ENCODE peak calls at places on chromosome 21, in nine cellular contexts. One of them, this sample, is unnamed.

GRCh38 chr21:44496900-44497550 is 41.7 kb downstream of the LRRC3 start:
- DNase-seq in brain microvascular endothelial cell: no peak
- DNase-seq in AG09319: no peak
- DNase-seq in nephron progenitor cell: no peak
- DNase-seq in transverse colon: no peak
- DNase-seq in fibroblast of lung: no peak
- DNase-seq in GM13976: no peak
- DNase-seq in thyroid gland: peak; percentile 72
- DNase-seq in type B pancreatic cell: no peak
- DNase-seq in this sample: no peak

GRCh38 chr21:38260426-38260825 is 3.6 kb downstream of the KCNJ15 start:
- DNase-seq in brain microvascular endothelial cell: no peak
- DNase-seq in AG09319: no peak
- DNase-seq in nephron progenitor cell: no peak
- DNase-seq in transverse colon: no peak
- DNase-seq in fibroblast of lung: no peak
- DNase-seq in GM13976: no peak
- DNase-seq in thyroid gland: no peak
- DNase-seq in type B pancreatic cell: no peak
- DNase-seq in this sample: no peak

GRCh38 chr21:16195476-16195875 is 465.7 kb downstream of the USP25 start:
- DNase-seq in brain microvascular endothelial cell: peak; percentile 48
- DNase-seq in AG09319: no peak
- DNase-seq in nephron progenitor cell: no peak
- DNase-seq in transverse colon: no peak
- DNase-seq in fibroblast of lung: peak; percentile 86
- DNase-seq in GM13976: no peak
- DNase-seq in thyroid gland: no peak
- DNase-seq in type B pancreatic cell: no peak
- DNase-seq in this sample: peak; percentile 85

GRCh38 chr21:44738621-44739020 is 27.2 kb upstream of the TSPEAR start:
- DNase-seq in brain microvascular endothelial cell: no peak
- DNase-seq in AG09319: no peak
- DNase-seq in nephron progenitor cell: no peak
- DNase-seq in transverse colon: no peak
- DNase-seq in fibroblast of lung: no peak
- DNase-seq in GM13976: peak; percentile 8
- DNase-seq in thyroid gland: no peak
- DNase-seq in type B pancreatic cell: peak; percentile 50
- DNase-seq in this sample: no peak

GRCh38 chr21:45973475-45974072 is 8.0 kb upstream of the COL6A1 start:
- DNase-seq in brain microvascular endothelial cell: peak; percentile 81
- DNase-seq in AG09319: peak; percentile 69
- DNase-seq in nephron progenitor cell: peak; percentile 84
- DNase-seq in transverse colon: peak; percentile 76
- DNase-seq in fibroblast of lung: peak; percentile 88
- DNase-seq in GM13976: peak; percentile 92
- DNase-seq in thyroid gland: peak; percentile 77
- DNase-seq in type B pancreatic cell: no peak
- DNase-seq in this sample: peak; percentile 89

GRCh38 chr21:46384556-46384955 is 60.6 kb downstream of the PCNT start:
- DNase-seq in brain microvascular endothelial cell: no peak
- DNase-seq in AG09319: no peak
- DNase-seq in nephron progenitor cell: no peak
- DNase-seq in transverse colon: no peak
- DNase-seq in fibroblast of lung: no peak
- DNase-seq in GM13976: no peak
- DNase-seq in thyroid gland: no peak
- DNase-seq in type B pancreatic cell: no peak
- DNase-seq in this sample: no peak

GRCh38 chr21:20258542-20258941 is 739.7 kb upstream of the NCAM2 start:
- DNase-seq in brain microvascular endothelial cell: no peak
- DNase-seq in AG09319: no peak
- DNase-seq in nephron progenitor cell: no peak
- DNase-seq in transverse colon: no peak
- DNase-seq in fibroblast of lung: no peak
- DNase-seq in GM13976: no peak
- DNase-seq in thyroid gland: no peak
- DNase-seq in type B pancreatic cell: no peak
- DNase-seq in this sample: no peak

GRCh38 chr21:32562915-32563314 is 22.4 kb downstream of the TCP10L start:
- DNase-seq in brain microvascular endothelial cell: no peak
- DNase-seq in AG09319: no peak
- DNase-seq in nephron progenitor cell: no peak
- DNase-seq in transverse colon: no peak
- DNase-seq in fibroblast of lung: peak; percentile 24
- DNase-seq in GM13976: no peak
- DNase-seq in thyroid gland: no peak
- DNase-seq in type B pancreatic cell: no peak
- DNase-seq in this sample: peak; percentile 27

GRCh38 chr21:45640888-45641479 is 2.5 kb upstream of the PCBP3 start:
- DNase-seq in brain microvascular endothelial cell: peak; percentile 61
- DNase-seq in AG09319: peak; percentile 5
- DNase-seq in nephron progenitor cell: no peak
- DNase-seq in transverse colon: peak; percentile 52
- DNase-seq in fibroblast of lung: peak; percentile 56
- DNase-seq in GM13976: peak; percentile 59
- DNase-seq in thyroid gland: no peak
- DNase-seq in type B pancreatic cell: no peak
- DNase-seq in this sample: peak; percentile 38

GRCh38 chr21:45548711-45549491 is 6.7 kb upstream of the SLC19A1 start:
- DNase-seq in brain microvascular endothelial cell: no peak
- DNase-seq in AG09319: no peak
- DNase-seq in nephron progenitor cell: no peak
- DNase-seq in transverse colon: no peak
- DNase-seq in fibroblast of lung: no peak
- DNase-seq in GM13976: no peak
- DNase-seq in thyroid gland: no peak
- DNase-seq in type B pancreatic cell: no peak
- DNase-seq in this sample: no peak

GRCh38 chr21:16496594-16496993 is 766.8 kb downstream of the USP25 start:
- DNase-seq in brain microvascular endothelial cell: no peak
- DNase-seq in AG09319: no peak
- DNase-seq in nephron progenitor cell: no peak
- DNase-seq in transverse colon: no peak
- DNase-seq in fibroblast of lung: no peak
- DNase-seq in GM13976: no peak
- DNase-seq in thyroid gland: no peak
- DNase-seq in type B pancreatic cell: no peak
- DNase-seq in this sample: no peak

GRCh38 chr21:41470054-41470453 is 37.9 kb downstream of the TMPRSS2 start:
- DNase-seq in brain microvascular endothelial cell: no peak
- DNase-seq in AG09319: no peak
- DNase-seq in nephron progenitor cell: no peak
- DNase-seq in transverse colon: no peak
- DNase-seq in fibroblast of lung: no peak
- DNase-seq in GM13976: no peak
- DNase-seq in thyroid gland: no peak
- DNase-seq in type B pancreatic cell: no peak
- DNase-seq in this sample: no peak
- TF ChIP-seq CTCF in brain microvascular endothelial cell: no peak
- TF ChIP-seq CTCF in AG09319: no peak
- TF ChIP-seq CTCF in nephron progenitor cell: no peak
- TF ChIP-seq CTCF in transverse colon: no peak
- TF ChIP-seq CTCF in fibroblast of lung: no peak
- TF ChIP-seq CTCF in GM13976: no peak
- TF ChIP-seq CTCF in thyroid gland: no peak
- TF ChIP-seq CTCF in type B pancreatic cell: no peak
- TF ChIP-seq CTCF in this sample: no peak

DNA sequence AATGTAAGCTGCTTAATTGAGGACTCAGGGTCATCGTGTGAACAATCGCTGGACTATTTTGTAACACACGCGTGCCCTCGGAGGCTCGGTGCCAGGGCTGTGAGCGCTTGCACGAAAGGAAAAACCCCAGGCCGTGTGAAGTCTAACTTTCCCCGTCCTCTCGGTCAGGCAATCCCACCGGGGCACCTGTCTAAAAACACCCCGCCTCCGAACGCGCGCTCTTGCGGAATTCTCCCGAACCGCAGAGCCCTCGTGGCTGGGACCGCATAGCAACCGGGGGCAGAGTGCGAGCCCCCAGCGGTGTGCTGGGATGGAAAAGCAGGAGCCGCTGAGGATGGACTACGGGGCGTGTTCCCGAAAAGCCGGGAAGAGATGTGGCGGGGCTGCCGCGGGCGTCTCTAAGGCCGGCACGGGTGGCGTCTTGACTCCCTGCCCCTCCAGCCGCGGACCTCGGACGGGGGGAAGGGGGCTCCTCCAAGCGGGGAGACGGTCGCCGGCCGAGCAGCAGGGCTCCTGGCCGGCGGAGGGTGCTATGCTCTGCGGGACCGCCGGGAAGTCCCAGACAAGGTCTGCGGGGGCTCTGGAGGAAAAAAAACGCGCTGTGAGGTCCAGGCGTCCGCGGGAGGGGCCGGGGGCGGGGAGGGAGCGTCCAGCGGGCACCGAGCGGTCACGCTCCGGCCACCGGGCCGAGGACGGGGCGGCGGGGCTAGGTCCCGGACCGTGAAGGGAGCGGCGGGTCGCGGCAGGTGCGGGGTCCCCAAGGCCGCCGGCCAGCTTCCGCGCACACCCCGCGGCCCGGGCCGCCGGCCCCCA is 936 bp downstream of the ZBTB21 start:
- DNase-seq in brain microvascular endothelial cell: peak; percentile 42
- DNase-seq in AG09319: peak; percentile 39
- DNase-seq in nephron progenitor cell: peak; percentile 61
- DNase-seq in transverse colon: peak; percentile 71
- DNase-seq in fibroblast of lung: peak; percentile 38
- DNase-seq in GM13976: peak; percentile 50
- DNase-seq in thyroid gland: peak; percentile 55
- DNase-seq in type B pancreatic cell: no peak
- DNase-seq in this sample: peak; percentile 63
- TF ChIP-seq CTCF in brain microvascular endothelial cell: peak; percentile 38
- TF ChIP-seq CTCF in AG09319: peak; percentile 14
- TF ChIP-seq CTCF in nephron progenitor cell: no peak
- TF ChIP-seq CTCF in transverse colon: peak; percentile 30
- TF ChIP-seq CTCF in fibroblast of lung: peak; percentile 24
- TF ChIP-seq CTCF in GM13976: peak; percentile 19
- TF ChIP-seq CTCF in thyroid gland: no peak
- TF ChIP-seq CTCF in type B pancreatic cell: peak; percentile 51
- TF ChIP-seq CTCF in this sample: peak; percentile 33

DNA sequence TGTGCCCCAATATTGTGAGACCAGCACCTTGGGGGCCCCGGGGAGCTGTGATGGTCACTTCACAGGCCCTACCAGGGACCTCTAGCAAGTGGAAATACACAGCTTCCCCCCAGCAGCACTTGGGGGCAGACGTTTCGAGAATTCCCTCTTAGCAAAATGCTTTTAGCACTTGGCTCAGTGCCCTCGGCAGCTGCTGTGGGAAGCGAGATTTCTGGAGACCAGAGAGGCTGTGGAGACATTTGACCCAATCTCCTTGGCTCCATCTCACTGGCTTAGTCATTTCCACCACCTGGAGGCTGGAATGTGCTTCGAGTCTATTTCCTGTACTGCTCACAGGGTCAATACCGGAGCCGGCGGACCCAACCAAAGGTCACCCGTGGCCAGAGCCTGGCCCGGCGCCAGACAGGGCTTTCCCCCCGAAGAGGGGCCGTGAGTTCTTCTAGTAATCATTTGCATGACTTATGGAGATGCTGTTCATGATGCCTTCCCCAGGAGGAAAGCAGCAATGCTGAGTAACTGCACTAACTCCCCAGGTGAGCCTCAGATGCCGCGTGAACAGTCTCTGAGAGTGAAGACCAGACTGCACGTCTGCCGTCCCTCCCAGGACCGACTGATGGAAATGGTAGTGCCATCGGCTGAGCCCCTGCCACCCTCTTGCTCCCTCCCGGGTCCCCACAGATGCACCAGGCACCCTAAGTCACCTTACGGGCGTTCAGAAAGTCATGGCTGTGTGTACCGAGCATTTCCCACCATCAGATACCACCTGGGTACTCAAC is 4.4 kb upstream of the C2CD2 start:
- DNase-seq in brain microvascular endothelial cell: peak; percentile 81
- DNase-seq in AG09319: peak; percentile 49
- DNase-seq in nephron progenitor cell: no peak
- DNase-seq in transverse colon: peak; percentile 61
- DNase-seq in fibroblast of lung: peak; percentile 93
- DNase-seq in GM13976: peak; percentile 20
- DNase-seq in thyroid gland: peak; percentile 65
- DNase-seq in type B pancreatic cell: no peak
- DNase-seq in this sample: peak; percentile 94
- TF ChIP-seq CTCF in brain microvascular endothelial cell: peak; percentile 62
- TF ChIP-seq CTCF in AG09319: peak; percentile 31
- TF ChIP-seq CTCF in nephron progenitor cell: no peak
- TF ChIP-seq CTCF in transverse colon: peak; percentile 22
- TF ChIP-seq CTCF in fibroblast of lung: peak; percentile 33
- TF ChIP-seq CTCF in GM13976: no peak
- TF ChIP-seq CTCF in thyroid gland: no peak
- TF ChIP-seq CTCF in type B pancreatic cell: no peak
- TF ChIP-seq CTCF in this sample: peak; percentile 46

DNA sequence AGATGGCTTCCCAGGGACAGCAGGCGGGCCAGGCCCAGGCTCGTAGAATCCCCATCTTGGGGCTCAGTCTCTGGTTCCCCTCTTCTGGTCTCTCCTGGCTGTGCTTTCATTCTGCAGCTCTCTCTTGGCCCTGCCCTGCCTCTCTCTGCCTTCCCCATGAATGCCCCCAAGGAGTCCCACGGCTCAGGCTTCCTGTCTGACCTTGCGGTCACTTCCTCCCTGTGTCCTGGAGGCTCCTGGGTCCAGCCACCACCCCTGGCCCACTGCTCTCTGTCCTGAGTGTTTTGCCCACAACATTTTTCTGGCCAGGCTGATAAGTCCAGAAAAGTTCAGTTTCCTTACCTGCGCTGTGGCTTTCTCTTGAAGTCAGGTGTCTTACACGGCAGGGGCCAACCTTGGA is 29.1 kb downstream of the PIGP start:
- DNase-seq in brain microvascular endothelial cell: no peak
- DNase-seq in AG09319: no peak
- DNase-seq in nephron progenitor cell: no peak
- DNase-seq in transverse colon: no peak
- DNase-seq in fibroblast of lung: no peak
- DNase-seq in GM13976: no peak
- DNase-seq in thyroid gland: no peak
- DNase-seq in type B pancreatic cell: no peak
- DNase-seq in this sample: no peak
- TF ChIP-seq CTCF in brain microvascular endothelial cell: no peak
- TF ChIP-seq CTCF in AG09319: no peak
- TF ChIP-seq CTCF in nephron progenitor cell: no peak
- TF ChIP-seq CTCF in transverse colon: no peak
- TF ChIP-seq CTCF in fibroblast of lung: no peak
- TF ChIP-seq CTCF in GM13976: no peak
- TF ChIP-seq CTCF in thyroid gland: no peak
- TF ChIP-seq CTCF in type B pancreatic cell: no peak
- TF ChIP-seq CTCF in this sample: no peak

This sample was measured in fibroblast of the aortic adventitia.